ENCODE peak calls at places on chromosomes 6 and 20, in nine cellular contexts. C, G, F, K, W, R, M, T and V are unnamed samples.

GRCh38 chr6:88538849-88539571 is 372.9 kb upstream of the CNR1 start:
- DNase-seq in C (peak; percentile 18), G (no peak), F (no peak), K (no peak), W (peak; percentile 22), R (no peak), M (no peak), T (no peak), V (no peak)

GRCh38 chr6:2097464-2097863 is 147.9 kb downstream of the GMDS start:
- DNase-seq in C (no peak), G (no peak), F (no peak), K (no peak), W (no peak), R (no peak), M (no peak), T (no peak), V (no peak)

GRCh38 chr20:23151885-23152284 is 65.8 kb upstream of the CD93 start:
- DNase-seq in C (no peak), G (no peak), F (no peak), K (no peak), W (no peak), R (peak; percentile 8), M (no peak), T (no peak), V (no peak)

GRCh38 chr20:8621021-8621420 is 447.9 kb upstream of the PLCB4 start:
- DNase-seq in C (no peak), G (no peak), F (no peak), K (no peak), W (no peak), R (no peak), M (no peak), T (no peak), V (no peak)

GRCh38 chr6:91678679-91679078 is 1091.8 kb upstream of the MAP3K7 start:
- DNase-seq in C (no peak), G (no peak), F (no peak), K (no peak), W (no peak), R (no peak), M (no peak), T (no peak), V (no peak)

GRCh38 chr6:161169690-161170089 is 104.2 kb downstream of the AGPAT4 start:
- DNase-seq in C (no peak), G (no peak), F (peak; percentile 22), K (peak; percentile 84), W (no peak), R (no peak), M (no peak), T (no peak), V (no peak)

GRCh38 chr6:11654876-11655275 is 117.3 kb downstream of the TMEM170B start:
- DNase-seq in C (no peak), G (no peak), F (peak; percentile 67), K (no peak), W (no peak), R (no peak), M (no peak), T (no peak), V (peak; percentile 53)

GRCh38 chr6:136225496-136225895 is 24.6 kb downstream of the MTFR2 start:
- DNase-seq in C (no peak), G (no peak), F (no peak), K (no peak), W (peak; percentile 5), R (no peak), M (no peak), T (no peak), V (no peak)

GRCh38 chr6:118377711-118378414 is 170.2 kb upstream of the PLN start:
- DNase-seq in C (peak; percentile 80), G (no peak), F (no peak), K (no peak), W (peak; percentile 74), R (peak; percentile 51), M (no peak), T (no peak), V (no peak)

GRCh38 chr20:7195704-7196103 is 428.2 kb downstream of the BMP2 start:
- DNase-seq in C (no peak), G (peak; percentile 79), F (no peak), K (no peak), W (no peak), R (no peak), M (no peak), T (no peak), V (no peak)

GRCh38 chr6:69867075-69867911 is 937 bp downstream of the COL19A1 start:
- DNase-seq in C (peak; percentile 90), G (peak; percentile 5), F (peak; percentile 86), K (peak; percentile 64), W (peak; percentile 83), R (peak; percentile 47), M (no peak), T (peak; percentile 90), V (no peak)

GRCh38 chr6:134436281-134436815 is 118.4 kb upstream of the SGK1 start:
- DNase-seq in C (no peak), G (peak; percentile 90), F (peak; percentile 94), K (no peak), W (no peak), R (peak; percentile 48), M (no peak), T (no peak), V (peak; percentile 94)

GRCh38 chr20:39830903-39831302 is 858.1 kb downstream of the MAFB start:
- DNase-seq in C (no peak), G (no peak), F (no peak), K (no peak), W (no peak), R (no peak), M (no peak), T (no peak), V (no peak)

GRCh38 chr6:143570147-143570853 is 58.8 kb upstream of the FUCA2 start:
- DNase-seq in C (peak; percentile 6), G (no peak), F (no peak), K (no peak), W (peak; percentile 31), R (no peak), M (no peak), T (no peak), V (no peak)

GRCh38 chr6:22367331-22367730 is 70.5 kb upstream of the PRL start:
- DNase-seq in C (no peak), G (no peak), F (peak; percentile 62), K (no peak), W (no peak), R (no peak), M (no peak), T (no peak), V (peak; percentile 73)

GRCh38 chr6:16725145-16725864 is 36.0 kb downstream of the ATXN1 start:
- DNase-seq in C (no peak), G (peak; percentile 52), F (peak; percentile 83), K (no peak), W (no peak), R (no peak), M (no peak), T (no peak), V (peak; percentile 73)

GRCh38 chr20:19774086-19774933 is 16.3 kb downstream of the RIN2 start:
- DNase-seq in C (peak; percentile 69), G (no peak), F (no peak), K (no peak), W (no peak), R (peak; percentile 33), M (no peak), T (no peak), V (no peak)

DNA sequence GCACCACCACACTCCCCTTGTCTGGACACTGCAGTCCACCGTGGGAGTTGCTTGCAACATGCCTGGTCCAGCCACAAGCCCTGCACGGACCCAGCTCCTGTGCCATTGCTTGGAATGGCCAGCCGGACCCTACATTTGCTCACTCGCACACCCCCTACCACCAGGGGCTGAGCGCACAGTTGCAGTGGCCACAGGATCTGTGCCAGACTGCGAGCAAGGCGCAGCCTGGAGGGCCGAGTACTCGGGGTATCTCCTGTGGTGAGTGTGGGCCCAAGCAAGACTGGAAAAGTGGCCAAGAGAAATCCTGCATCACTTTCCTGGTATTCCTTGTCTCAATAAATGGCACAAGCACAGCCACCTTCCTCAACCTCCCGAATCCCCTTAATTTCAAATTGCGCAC is 85.4 kb upstream of the SAMD5 start:
- DNase-seq in C (no peak), G (no peak), F (no peak), K (no peak), W (no peak), R (no peak), M (no peak), T (no peak), V (no peak)
- H3K4me3 ChIP-seq in C (no peak overlapping the region), G (no peak overlapping the region), F (no peak overlapping the region), K (no peak overlapping the region), W (no peak overlapping the region), R (no peak overlapping the region), M (no peak overlapping the region), T (no peak overlapping the region), V (no peak overlapping the region)

GRCh38 chr20:41405436-41405835 is 38.8 kb upstream of the EMILIN3 start:
- DNase-seq in C (no peak), G (no peak), F (no peak), K (no peak), W (no peak), R (no peak), M (no peak), T (no peak), V (no peak)
- H3K36me3 ChIP-seq in C (no peaks in the 10 kb centered on the region), G (peaks cover 10% of the 10 kb centered on the region), F (peaks cover 73% of the 10 kb centered on the region), K (peaks cover 18% of the 10 kb centered on the region), W (peaks cover 20% of the 10 kb centered on the region), R (peaks cover 4% of the 10 kb centered on the region), M (peaks cover 14% of the 10 kb centered on the region), T (peaks cover 38% of the 10 kb centered on the region), V (peaks cover 28% of the 10 kb centered on the region)

DNA sequence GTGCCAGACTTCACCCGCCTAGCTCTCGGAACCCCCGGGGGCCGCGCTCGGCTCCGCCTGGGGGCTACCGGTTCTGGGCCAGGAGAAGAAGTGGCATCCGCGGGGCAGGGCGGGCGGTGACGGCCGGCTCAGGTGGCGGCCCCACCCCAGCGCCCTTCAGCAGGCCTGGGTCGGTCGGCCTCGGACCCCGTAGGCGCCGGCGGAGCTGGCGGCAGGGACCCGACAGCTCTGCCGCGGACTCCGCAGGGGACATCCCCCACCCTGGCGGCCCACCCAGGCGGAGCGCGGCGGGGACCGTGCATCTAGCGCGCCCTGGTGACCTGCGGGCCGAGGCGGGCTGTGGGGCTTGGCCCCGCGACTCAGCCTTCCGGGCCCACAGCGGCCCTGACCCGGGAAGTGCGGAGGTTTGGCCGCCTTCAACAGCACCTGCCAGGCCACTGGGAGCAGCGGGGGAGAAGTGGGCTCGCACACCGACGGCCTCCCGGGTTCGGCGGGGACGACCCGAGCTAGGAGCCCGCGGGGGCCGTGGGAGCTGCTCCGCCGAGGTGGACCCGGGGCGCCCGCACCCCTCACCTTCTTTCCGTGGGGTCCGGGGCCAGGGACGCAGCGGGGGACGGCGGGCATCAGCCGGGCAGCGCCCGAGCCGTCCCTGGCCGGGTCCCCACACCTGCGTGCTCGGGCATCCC is 87.1 kb downstream of the TMEM242 start:
- DNase-seq in C (peak; percentile 41), G (no peak), F (no peak), K (peak; percentile 66), W (peak; percentile 43), R (no peak), M (no peak), T (peak; percentile 18), V (no peak)
- H3K4me3 ChIP-seq in C (peak overlapping the region; percentile 63), G (no peak overlapping the region), F (peak overlapping the region; percentile 76), K (peak overlapping the region; percentile 46), W (peak overlapping the region; percentile 90), R (peak overlapping the region; percentile 64), M (peak overlapping the region; percentile 64), T (peak overlapping the region; percentile 30), V (peak overlapping the region; percentile 41)

DNA sequence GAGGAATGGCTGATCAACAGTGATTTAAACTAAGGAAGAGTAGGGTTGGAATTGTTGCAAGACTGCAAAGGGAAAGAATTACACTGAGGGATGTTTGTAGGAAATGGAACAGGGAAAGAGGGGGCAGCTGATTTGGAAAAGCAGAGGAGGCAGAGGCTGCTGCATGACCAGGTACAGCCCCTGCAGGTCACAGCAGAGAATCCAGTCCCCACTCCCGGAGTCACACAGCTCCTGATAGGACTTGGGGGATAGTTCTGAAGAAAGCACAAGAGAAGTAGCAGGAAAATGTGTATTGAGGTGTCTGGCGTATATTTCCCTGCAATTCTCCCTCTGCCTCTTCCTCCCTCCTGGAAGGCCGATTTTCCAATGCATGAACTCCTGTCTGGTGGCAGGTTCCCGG is 92.5 kb upstream of the PDE10A start:
- DNase-seq in C (peak; percentile 30), G (no peak), F (no peak), K (no peak), W (peak; percentile 31), R (no peak), M (no peak), T (no peak), V (no peak)
- H3K36me3 ChIP-seq in C (no peaks in the 10 kb centered on the region), G (no peaks in the 10 kb centered on the region), F (no peaks in the 10 kb centered on the region), K (no peaks in the 10 kb centered on the region), W (no peaks in the 10 kb centered on the region), R (no peaks in the 10 kb centered on the region), M (no peaks in the 10 kb centered on the region), T (no peaks in the 10 kb centered on the region), V (no peaks in the 10 kb centered on the region)